ENCODE peak calls at places on chromosomes 6 and 20, in ten cellular contexts. F is GM23338; T is lower lobe of right lung; N is cardiac muscle cell; K is heart right ventricle; P is cardiac fibroblast; Z is CD8-positive, alpha-beta memory T cell; S is brain microvascular endothelial cell; D is IMR-90; U is H1. M is an unnamed sample.

GRCh38 chr20:58693226-58694006 is 816 bp downstream of the NPEPL1 start:
- DNase-seq in P (no peak), D (no peak), K (peak), U (peak), T (no peak), N (peak), F (peak), S (no peak), Z (no peak), M (peak)

GRCh38 chr6:53220605-53221004 is 72.0 kb upstream of the GCM1 start:
- DNase-seq in P (no peak), N (no peak), F (no peak), K (no peak), S (no peak), T (no peak), U (no peak), Z (no peak), D (no peak), M (no peak)

GRCh38 chr20:56781108-56781739 is 152.1 kb downstream of the TFAP2C start:
- DNase-seq in S (no peak), U (no peak), K (no peak), N (no peak), P (peak), D (no peak), Z (no peak), T (peak), F (no peak), M (no peak)

GRCh38 chr6:82263916-82264315 is 16.4 kb upstream of the IBTK start:
- DNase-seq in P (no peak), K (no peak), U (no peak), F (no peak), T (no peak), Z (no peak), D (no peak), N (no peak), S (no peak), M (no peak)

GRCh38 chr6:11714798-11715285 is 63.8 kb downstream of the ADTRP start:
- DNase-seq in S (no peak), D (no peak), T (no peak), F (no peak), P (no peak), U (no peak), N (no peak), Z (no peak), K (no peak), M (no peak)

GRCh38 chr20:38272398-38272797 is 11.9 kb upstream of the KIAA1755 start:
- DNase-seq in U (no peak), N (no peak), S (no peak), D (peak), Z (no peak), T (no peak), K (no peak), F (no peak), P (peak), M (no peak)

GRCh38 chr6:13965582-13966127 is 40.9 kb downstream of the RNF182 start:
- DNase-seq in N (no peak), T (no peak), U (no peak), P (no peak), D (no peak), K (no peak), S (no peak), F (no peak), Z (no peak), M (no peak)

GRCh38 chr6:101393291-101394251 is at the start of gene GRIK2:
- DNase-seq in S (peak), U (peak), F (peak), N (peak), D (peak), Z (no peak), K (peak), T (no peak), P (peak), M (no peak)

GRCh38 chr20:38337561-38338140 is 8.6 kb upstream of the LBP start:
- DNase-seq in N (peak), D (no peak), Z (no peak), S (peak), K (peak), F (peak), U (peak), P (peak), T (no peak), M (no peak)

GRCh38 chr6:21395121-21395520 is 198.4 kb upstream of the SOX4 start:
- DNase-seq in K (no peak), T (no peak), F (no peak), P (no peak), D (peak), Z (no peak), U (no peak), S (peak), N (no peak), M (no peak)

GRCh38 chr20:51400051-51400926 is 142.2 kb downstream of the NFATC2 start:
- DNase-seq in P (peak), T (no peak), F (no peak), Z (peak), N (no peak), K (no peak), S (no peak), D (no peak), U (no peak), M (no peak)

GRCh38 chr20:63941282-63942060 is 14.7 kb downstream of the UCKL1 start:
- DNase-seq in Z (peak), K (peak), T (peak), N (peak), F (peak), S (no peak), P (no peak), D (no peak), U (peak), M (peak)

GRCh38 chr6:21560249-21560648 is 33.3 kb upstream of the SOX4 start:
- DNase-seq in U (no peak), Z (no peak), K (no peak), T (no peak), S (no peak), F (no peak), N (no peak), D (no peak), P (no peak), M (no peak)

GRCh38 chr6:113625850-113626249 is 231.3 kb upstream of the MARCKS start:
- DNase-seq in U (no peak), N (no peak), D (no peak), Z (no peak), S (no peak), T (no peak), P (no peak), F (no peak), K (no peak), M (no peak)

GRCh38 chr6:34248198-34248726 is 544 bp downstream of the SMIM29 start:
- DNase-seq in D (peak), S (no peak), P (peak), F (peak), Z (peak), K (peak), N (no peak), U (peak), T (peak), M (peak)

GRCh38 chr6:167851349-167851952 is 24.7 kb downstream of the AFDN start:
- DNase-seq in Z (no peak), T (no peak), S (no peak), P (no peak), K (no peak), F (no peak), N (no peak), U (no peak), D (no peak), M (no peak)

GRCh38 chr6:153778216-153778615 is 260.8 kb upstream of the OPRM1 start:
- DNase-seq in T (no peak), F (no peak), N (no peak), P (no peak), S (no peak), Z (no peak), U (no peak), K (no peak), D (no peak), M (no peak)

GRCh38 chr6:69866351-69867074 is at the start of gene COL19A1:
- DNase-seq in S (no peak), N (peak), U (peak), Z (no peak), K (peak), F (peak), T (peak), D (no peak), P (peak), M (peak)

GRCh38 chr20:63963784-63964301 is 5.9 kb downstream of the ZNF512B start:
- DNase-seq in F (no peak), T (no peak), P (no peak), K (no peak), D (no peak), N (no peak), U (no peak), S (no peak), Z (no peak), M (no peak)

GRCh38 chr6:99250476-99250875 is 99.0 kb downstream of the FAXC start:
- DNase-seq in D (no peak), Z (no peak), T (no peak), K (no peak), U (no peak), N (no peak), S (no peak), F (no peak), P (no peak), M (no peak)

GRCh38 chr6:141398954-141399353 is 733.8 kb upstream of the GJE1 start:
- DNase-seq in D (no peak), T (no peak), Z (no peak), P (no peak), S (no peak), N (no peak), F (no peak), U (no peak), K (no peak), M (no peak)

GRCh38 chr6:5516036-5516435 is 254.7 kb downstream of the FARS2 start:
- DNase-seq in Z (no peak), U (no peak), D (no peak), P (no peak), K (no peak), S (no peak), F (no peak), N (no peak), T (no peak), M (no peak)

GRCh38 chr6:90168693-90169131 is 127.9 kb downstream of the BACH2 start:
- DNase-seq in N (no peak), S (peak), U (no peak), T (no peak), P (peak), D (peak), Z (no peak), K (no peak), F (no peak), M (no peak)

GRCh38 chr6:41801380-41801779 is 13.9 kb downstream of the TOMM6 start:
- DNase-seq in S (peak), F (peak), U (no peak), T (no peak), Z (no peak), P (peak), N (no peak), D (peak), K (no peak), M (no peak)

GRCh38 chr6:40509163-40509562 is 78.0 kb downstream of the LRFN2 start:
- DNase-seq in P (no peak), T (no peak), S (no peak), Z (no peak), D (no peak), N (no peak), U (no peak), F (no peak), K (no peak), M (no peak)

GRCh38 chr6:40512340-40512739 is 74.8 kb downstream of the LRFN2 start:
- DNase-seq in D (no peak), T (no peak), S (no peak), U (no peak), F (no peak), P (no peak), K (no peak), Z (no peak), N (no peak), M (no peak)

GRCh38 chr6:40509716-40510260 is 77.4 kb downstream of the LRFN2 start:
- DNase-seq in N (no peak), U (no peak), S (no peak), K (no peak), F (no peak), P (no peak), D (no peak), T (no peak), Z (no peak), M (no peak)

GRCh38 chr6:40510442-40510841 is 76.7 kb downstream of the LRFN2 start:
- DNase-seq in K (no peak), Z (no peak), S (no peak), N (no peak), P (no peak), U (no peak), D (no peak), T (no peak), F (no peak), M (no peak)

GRCh38 chr6:40511884-40512283 is 75.3 kb downstream of the LRFN2 start:
- DNase-seq in D (no peak), P (no peak), Z (no peak), S (no peak), F (no peak), U (no peak), T (no peak), N (no peak), K (no peak), M (no peak)
- H3K4me3 ChIP-seq in D (no peak), P (no peak), Z (no peak), S (no peak), F (no peak), U (no peak), T (no peak), N (no peak), K (no peak), M (no peak)

GRCh38 chr20:4713401-4713800 is 8.3 kb upstream of the PRND start:
- DNase-seq in U (no peak), Z (no peak), K (no peak), D (no peak), P (peak), N (no peak), T (no peak), F (no peak), S (no peak), M (no peak)

GRCh38 chr20:4708856-4709255 is 12.9 kb upstream of the PRND start:
- DNase-seq in N (no peak), P (no peak), U (no peak), Z (no peak), K (no peak), D (no peak), S (no peak), T (no peak), F (no peak), M (no peak)

GRCh38 chr20:4710106-4710475 is 11.6 kb upstream of the PRND start:
- DNase-seq in T (no peak), Z (no peak), D (no peak), N (no peak), U (no peak), K (no peak), S (no peak), F (no peak), P (no peak), M (no peak)

GRCh38 chr20:4709261-4710105 is 12.2 kb upstream of the PRND start:
- DNase-seq in P (no peak), S (no peak), Z (no peak), N (no peak), U (no peak), D (no peak), T (no peak), F (no peak), K (no peak), M (no peak)

DNA sequence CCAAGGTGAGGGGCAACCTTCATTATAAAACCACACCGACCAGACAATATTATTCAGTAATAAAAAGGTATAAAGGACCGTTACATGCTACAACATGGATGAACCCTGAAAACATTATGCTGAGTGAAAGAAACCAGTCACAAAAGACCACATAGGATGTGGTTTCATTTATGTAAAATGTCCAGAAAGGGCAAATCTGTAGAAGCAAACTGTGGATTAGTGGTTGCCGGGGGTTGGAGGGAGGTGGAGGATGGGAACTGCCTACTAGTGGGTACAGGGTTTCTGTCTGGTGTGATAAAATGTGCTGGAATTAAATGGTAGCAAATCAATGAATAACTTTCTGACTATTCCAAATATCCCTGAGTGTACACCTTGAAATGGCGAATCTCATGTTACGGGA is 10.2 kb upstream of the PRND start:
- DNase-seq in S (no peak), Z (no peak), K (no peak), P (no peak), U (no peak), N (no peak), D (no peak), T (no peak), F (no peak), M (no peak)
- H3K4me3 ChIP-seq in S (no peak), Z (no peak), K (no peak), P (no peak), U (no peak), N (no peak), D (no peak), T (no peak), F (no peak), M (no peak)

GRCh38 chr20:37096415-37097039 is 730 bp upstream of the RBL1 start:
- DNase-seq in K (no peak), T (no peak), P (no peak), N (no peak), U (no peak), Z (no peak), F (no peak), S (no peak), D (no peak), M (no peak)
- H3K4me3 ChIP-seq in K (peak), T (peak), P (no peak), N (peak), U (peak), Z (peak), F (peak), S (peak), D (peak), M (no peak)

GRCh38 chr6:73391735-73392134 is 2.9 kb upstream of the DDX43 start:
- DNase-seq in S (no peak), K (no peak), U (no peak), P (peak), D (no peak), F (no peak), T (no peak), N (no peak), Z (no peak), M (no peak)

GRCh38 chr6:73393278-73393677 is 1.4 kb upstream of the DDX43 start:
- DNase-seq in T (no peak), P (no peak), U (no peak), S (peak), F (no peak), D (peak), Z (no peak), N (no peak), K (no peak), M (no peak)

GRCh38 chr6:73388433-73388799 is 6.2 kb upstream of the DDX43 start:
- DNase-seq in N (no peak), F (no peak), U (no peak), T (no peak), P (no peak), D (no peak), K (no peak), S (no peak), Z (no peak), M (no peak)

GRCh38 chr6:73389854-73390253 is 4.8 kb upstream of the DDX43 start:
- DNase-seq in S (no peak), P (no peak), T (no peak), D (no peak), F (peak), Z (no peak), K (no peak), N (no peak), U (peak), M (no peak)

DNA sequence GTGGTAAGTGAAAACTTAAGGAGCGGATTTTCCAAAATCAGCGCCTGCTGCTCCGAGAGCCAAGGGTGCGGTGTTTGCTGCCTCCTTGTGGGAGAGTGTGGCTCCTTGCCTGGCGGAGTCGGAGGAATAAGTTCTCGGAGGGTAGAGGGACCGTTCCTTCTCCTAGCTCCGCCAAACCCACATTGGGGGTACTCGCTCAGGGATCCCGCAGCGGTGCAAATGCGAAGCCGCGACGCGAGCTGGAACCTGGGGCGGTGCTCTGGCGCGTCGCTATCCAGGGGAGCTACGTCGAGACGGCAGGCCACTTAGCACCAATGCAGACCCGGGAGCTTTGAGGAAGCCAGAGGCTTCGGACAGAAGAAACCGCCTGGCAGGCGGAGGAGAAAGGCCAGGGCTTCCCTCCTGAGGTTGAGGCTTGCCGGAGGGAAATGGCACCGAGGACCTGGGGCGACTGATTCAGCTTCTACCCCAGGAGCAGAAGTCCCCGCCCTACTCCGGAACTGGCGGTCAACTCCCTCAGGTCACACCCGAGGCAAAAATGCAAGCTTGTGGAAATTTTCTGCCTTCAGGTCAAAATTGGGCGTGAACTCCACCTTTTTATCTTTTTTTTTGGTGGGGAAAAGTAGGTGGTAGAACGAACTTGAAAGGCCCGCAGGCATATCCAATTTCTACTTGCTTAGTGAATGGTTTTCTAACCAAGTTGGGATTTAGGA is 5.7 kb upstream of the DDX43 start:
- DNase-seq in K (peak), S (peak), D (peak), U (peak), P (peak), F (peak), Z (peak), T (peak), N (peak), M (peak)
- H3K4me3 ChIP-seq in K (peak), S (peak), D (peak), U (peak), P (peak), F (peak), Z (peak), T (peak), N (peak), M (peak)